ENCODE peak calls at places on chromosomes 3 and 15, in five cellular contexts. S is A549, V is HepG2, T is H1, B is K562. E is an unnamed sample.

GRCh38 chr3:120567370-120568197 is 28.6 kb upstream of the NDUFB4 start:
- DNase-seq in S (peak; percentile 45), V (peak; percentile 11), T (no peak), B (no peak), E (peak; percentile 24)

GRCh38 chr15:49215768-49216739 is 46.0 kb downstream of the GALK2 start:
- DNase-seq in S (peak; percentile 19), V (no peak), T (no peak), B (no peak), E (peak; percentile 19)

GRCh38 chr3:179015551-179016020 is 56.0 kb downstream of the ZMAT3 start:
- DNase-seq in S (peak; percentile 70), V (peak; percentile 81), T (peak; percentile 23), B (peak; percentile 56), E (peak; percentile 23)

GRCh38 chr3:69770976-69771634 is 31.8 kb downstream of the MITF start:
- DNase-seq in S (no peak), V (no peak), T (no peak), B (no peak), E (no peak)

GRCh38 chr15:57031605-57032004 is 113.2 kb downstream of the TCF12 start:
- DNase-seq in S (peak; percentile 49), V (no peak), T (no peak), B (no peak), E (no peak)

GRCh38 chr3:128548426-128549282 is 55.7 kb upstream of the GATA2 start:
- DNase-seq in S (no peak), V (no peak), T (no peak), B (peak; percentile 82), E (no peak)

GRCh38 chr3:195247863-195248189 is 23.1 kb downstream of the XXYLT1 start:
- DNase-seq in S (no peak), V (no peak), T (no peak), B (no peak), E (no peak)

GRCh38 chr15:99970891-99971330 is 237.7 kb upstream of the LYSMD4 start:
- DNase-seq in S (no peak), V (no peak), T (no peak), B (no peak), E (no peak)

GRCh38 chr3:115986555-115987207 is 363.4 kb downstream of the GAP43 start:
- DNase-seq in S (peak; percentile 46), V (peak; percentile 46), T (no peak), B (peak; percentile 52), E (peak; percentile 17)

GRCh38 chr15:39130556-39131379 is 450.1 kb upstream of the THBS1 start:
- DNase-seq in S (no peak), V (no peak), T (no peak), B (no peak), E (no peak)

GRCh38 chr3:95567346-95567745 is 1247.0 kb upstream of the EPHA6 start:
- DNase-seq in S (no peak), V (no peak), T (no peak), B (no peak), E (no peak)

GRCh38 chr3:111667621-111668239 is 72.6 kb upstream of the ZBED2 start:
- DNase-seq in S (no peak), V (no peak), T (no peak), B (no peak), E (no peak)

GRCh38 chr3:57756528-57757401 is 656 bp downstream of the SLMAP start:
- DNase-seq in S (peak; percentile 38), V (peak; percentile 40), T (no peak), B (peak; percentile 57), E (peak; percentile 33)

GRCh38 chr15:60651734-60652141 is 172.8 kb upstream of the ICE2 start:
- DNase-seq in S (no peak), V (no peak), T (no peak), B (no peak), E (no peak)

DNA sequence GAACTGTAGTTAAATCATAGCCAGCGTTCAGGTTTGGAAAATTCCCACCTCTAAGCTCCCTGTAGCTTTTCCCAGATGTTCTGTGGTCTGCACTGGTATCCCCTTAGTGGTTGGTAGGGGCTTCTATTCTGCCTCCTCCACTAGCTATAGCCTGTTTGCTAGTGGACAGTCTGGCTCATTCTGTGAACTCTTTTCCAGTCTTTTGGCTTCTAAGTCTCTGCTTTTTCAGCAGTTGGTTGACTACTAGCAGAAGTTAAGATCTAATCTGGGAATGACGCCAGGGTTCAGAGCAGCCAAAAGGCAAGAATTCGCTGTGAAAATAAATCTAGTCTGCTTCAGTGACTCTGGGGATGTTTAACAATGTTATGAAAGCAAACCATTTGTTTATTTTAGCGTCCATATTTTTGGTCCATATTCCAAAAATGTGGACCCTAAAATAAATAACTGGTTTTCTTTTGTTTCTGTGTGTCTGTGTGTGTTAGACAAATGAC is 73.7 kb upstream of the WDR72 start:
- DNase-seq in S (peak; percentile 49), V (peak; percentile 94), T (no peak), B (no peak), E (no peak)
- TF ChIP-seq JUN in S (no peak), V (peak; percentile 36), T (no peak), B (no peak), E (no peak)

GRCh38 chr15:70593795-70594194 is 169.6 kb downstream of the UACA start:
- DNase-seq in S (no peak), V (no peak), T (no peak), B (no peak), E (no peak)

GRCh38 chr15:70597945-70598344 is 165.4 kb downstream of the UACA start:
- DNase-seq in S (no peak), V (no peak), T (no peak), B (no peak), E (no peak)

GRCh38 chr15:70602281-70602680 is 161.1 kb downstream of the UACA start:
- DNase-seq in S (no peak), V (no peak), T (no peak), B (no peak), E (no peak)

GRCh38 chr15:70597056-70597603 is 166.2 kb downstream of the UACA start:
- DNase-seq in S (peak; percentile 69), V (peak; percentile 46), T (no peak), B (no peak), E (no peak)

DNA sequence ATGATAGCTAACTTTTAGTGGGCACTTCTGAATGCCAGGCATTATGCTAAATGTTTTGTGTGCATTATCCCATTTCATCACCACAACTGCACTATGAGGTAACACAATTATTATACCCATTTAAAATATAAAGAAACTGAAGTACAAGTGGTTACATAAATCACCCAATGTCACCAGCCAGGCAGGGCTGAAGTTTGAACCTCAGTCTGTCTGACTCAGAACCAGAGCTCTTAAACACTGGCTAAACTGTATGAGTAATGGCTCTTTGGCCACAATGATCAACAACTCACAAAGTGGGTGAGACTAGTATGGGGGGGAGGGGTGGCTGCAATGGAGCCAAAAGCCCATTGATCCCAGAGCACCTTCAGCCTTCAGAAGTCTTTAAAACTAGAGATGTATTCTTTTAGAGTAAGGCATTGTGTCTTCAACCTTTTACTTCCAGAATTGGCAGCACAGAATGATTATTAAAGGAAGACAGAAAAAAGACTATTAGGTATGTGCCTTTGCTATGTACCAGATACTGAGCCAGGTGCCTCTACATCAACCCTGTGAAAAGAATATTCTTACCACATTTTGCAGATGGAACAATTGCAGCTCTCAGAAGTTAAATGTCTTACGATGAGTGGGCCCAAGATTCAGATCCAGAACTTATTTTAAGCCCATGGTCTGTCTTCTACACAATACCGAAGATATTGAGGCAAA is 166.9 kb downstream of the UACA start:
- DNase-seq in S (peak; percentile 82), V (peak; percentile 89), T (no peak), B (no peak), E (no peak)
- TF ChIP-seq USF2 in S (no peak), V (no peak), T (no peak), B (no peak), E (no peak)

GRCh38 chr3:127170794-127171193 is 22.1 kb upstream of the PRR23E start:
- DNase-seq in S (peak; percentile 4), V (no peak), T (no peak), B (no peak), E (no peak)
- TF ChIP-seq JUN in S (no peak), V (no peak), T (no peak), B (no peak), E (no peak)

GRCh38 chr3:140019946-140020345 is 85.0 kb downstream of the CLSTN2 start:
- DNase-seq in S (no peak), V (no peak), T (no peak), B (no peak), E (no peak)
- TF ChIP-seq USF2 in S (no peak), V (no peak), T (no peak), B (no peak), E (no peak)

GRCh38 chr3:134094491-134094890 is 64.8 kb upstream of the SLCO2A1 start:
- DNase-seq in S (no peak), V (no peak), T (no peak), B (no peak), E (no peak)
- TF ChIP-seq JUN in S (no peak), V (no peak), T (no peak), B (no peak), E (no peak)

GRCh38 chr3:23442598-23443383 is 239.7 kb downstream of the UBE2E2 start:
- DNase-seq in S (no peak), V (no peak), T (no peak), B (no peak), E (no peak)
- TF ChIP-seq USF2 in S (no peak), V (no peak), T (no peak), B (no peak), E (no peak)

DNA sequence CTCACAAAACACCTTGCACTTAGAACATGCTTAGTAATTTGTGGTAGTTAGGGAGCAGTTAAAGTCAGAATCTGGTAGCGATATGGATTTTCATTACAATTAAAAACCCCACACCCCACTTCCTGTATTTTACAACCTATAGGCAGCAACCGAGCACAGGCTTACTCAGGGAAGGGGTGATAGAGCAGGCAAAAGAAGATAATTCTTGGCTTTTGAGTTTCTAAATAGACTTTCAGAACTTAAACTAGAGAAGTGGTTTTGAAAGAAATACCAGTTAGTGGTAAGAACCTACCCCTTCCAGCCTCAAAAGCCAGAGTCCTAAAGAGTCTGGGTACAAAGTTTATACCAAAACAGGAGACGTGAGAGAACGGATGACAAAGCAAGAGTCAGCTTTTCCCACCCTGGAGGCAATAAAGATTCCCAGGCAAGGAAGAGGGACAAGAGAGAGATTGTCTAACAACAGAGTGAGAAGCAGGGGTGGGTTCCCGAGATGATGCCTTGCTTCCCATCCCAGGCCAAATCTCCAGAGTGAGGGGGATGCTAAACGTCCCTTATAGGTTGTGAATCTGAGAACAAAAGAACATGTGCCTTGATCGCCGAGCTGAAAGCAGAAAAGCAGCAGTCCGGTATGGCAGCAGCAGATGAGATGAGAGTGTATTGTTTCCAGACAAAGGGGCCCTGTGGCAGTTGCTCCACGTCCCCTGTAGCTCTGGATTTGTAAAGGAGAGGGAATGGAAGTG is 36.9 kb downstream of the KLHL6 start:
- DNase-seq in S (no peak), V (no peak), T (no peak), B (no peak), E (no peak)
- TF ChIP-seq JUN in S (no peak), V (no peak), T (no peak), B (no peak), E (no peak)

DNA sequence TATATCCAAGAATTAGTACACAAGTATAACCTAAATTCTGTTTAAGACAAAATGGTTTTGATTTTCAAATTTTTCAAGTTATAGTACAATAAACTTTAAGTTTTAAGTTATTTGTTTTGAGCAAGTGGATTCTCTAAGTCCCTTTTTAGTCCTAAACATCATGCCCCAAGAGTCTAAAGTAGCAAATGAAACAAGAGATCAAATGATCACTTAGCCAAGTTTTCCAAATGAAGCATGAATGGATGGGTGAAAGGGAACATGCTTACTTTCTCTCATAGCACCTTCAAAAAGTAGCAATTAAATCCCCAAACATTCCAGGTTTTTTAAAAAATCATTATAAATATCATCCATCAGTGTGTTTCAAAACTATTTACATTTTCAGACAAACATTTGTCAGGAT is 19.5 kb downstream of the DLG1 start:
- DNase-seq in S (no peak), V (no peak), T (no peak), B (no peak), E (no peak)
- TF ChIP-seq USF2 in S (no peak), V (no peak), T (no peak), B (no peak), E (no peak)